ENCODE peak calls at places on chromosome 13, in eight cellular contexts. A is gastrocnemius medialis; Q is hepatic stellate cell; X is GDM1; E is astrocyte of the spinal cord; V is stimulated activated naive CD4-positive, alpha-beta T cell; P is C1 segment of cervical spinal cord; F is brain pericyte. C is an unnamed sample.

GRCh38 chr13:24232474-24232873 is 72.0 kb downstream of the SPATA13 start:
- DNase-seq in V (no peak), Q (no peak), E (no peak), F (no peak), A (no peak), P (no peak), X (no peak), C (no peak)

GRCh38 chr13:25771208-25771607 is 280.6 kb downstream of the SHISA2 start:
- DNase-seq in A (no peak), E (peak), Q (no peak), P (no peak), F (no peak), X (no peak), V (no peak), C (no peak)

GRCh38 chr13:112256716-112257497 is 119.2 kb upstream of the SPACA7 start:
- DNase-seq in P (no peak), X (no peak), F (no peak), A (no peak), V (no peak), E (no peak), Q (no peak), C (no peak)

GRCh38 chr13:27339299-27339698 is 68.7 kb downstream of the RASL11A start:
- DNase-seq in F (no peak), V (peak), P (no peak), E (peak), Q (no peak), A (no peak), X (peak), C (peak)

GRCh38 chr13:114077938-114078335 is 54.5 kb downstream of the RASA3 start:
- DNase-seq in X (no peak), V (no peak), E (peak), F (no peak), A (peak), P (no peak), Q (peak), C (no peak)

GRCh38 chr13:99314640-99315176 is 7.5 kb upstream of the GPR183 start:
- DNase-seq in A (no peak), P (no peak), X (no peak), V (peak), E (peak), Q (peak), F (no peak), C (peak)

GRCh38 chr13:66200555-66200954 is 1029.6 kb downstream of the PCDH9 start:
- DNase-seq in A (no peak), Q (no peak), P (no peak), E (no peak), V (no peak), F (no peak), X (no peak), C (no peak)

GRCh38 chr13:48950507-48950886 is 25.2 kb upstream of the FNDC3A start:
- DNase-seq in F (no peak), A (no peak), X (no peak), E (peak), P (no peak), Q (no peak), V (no peak), C (no peak)

GRCh38 chr13:76837811-76838210 is 48.4 kb downstream of the KCTD12 start:
- DNase-seq in A (no peak), V (no peak), E (no peak), X (no peak), P (no peak), F (no peak), Q (no peak), C (no peak)

GRCh38 chr13:46665630-46666482 is 112.9 kb downstream of the LRCH1 start:
- DNase-seq in E (peak), A (no peak), V (no peak), F (no peak), X (no peak), P (no peak), Q (no peak), C (no peak)

GRCh38 chr13:76769238-76769859 is 116.9 kb downstream of the KCTD12 start:
- DNase-seq in F (no peak), E (peak), A (no peak), Q (no peak), P (no peak), X (peak), V (no peak), C (no peak)

GRCh38 chr13:66076417-66076816 is 1153.7 kb downstream of the PCDH9 start:
- DNase-seq in E (peak), Q (no peak), A (no peak), V (no peak), F (no peak), X (no peak), P (no peak), C (no peak)

GRCh38 chr13:94325660-94326059 is 153.8 kb downstream of the DCT start:
- DNase-seq in X (no peak), Q (no peak), E (no peak), F (no peak), A (no peak), V (no peak), P (no peak), C (no peak)

GRCh38 chr13:53379485-53379884 is 350.9 kb downstream of the OLFM4 start:
- DNase-seq in A (no peak), F (no peak), E (no peak), Q (no peak), V (no peak), X (no peak), P (no peak), C (no peak)

GRCh38 chr13:98978280-98978679 is 416 bp upstream of the DOCK9 start:
- DNase-seq in F (no peak), A (no peak), X (no peak), V (no peak), P (no peak), Q (peak), E (peak), C (no peak)

GRCh38 chr13:34748078-34748477 is 194.0 kb upstream of the NBEA start:
- DNase-seq in A (no peak), V (no peak), P (no peak), Q (no peak), E (peak), X (no peak), F (no peak), C (no peak)

GRCh38 chr13:73880365-73880764 is 253.8 kb downstream of the KLF12 start:
- DNase-seq in V (no peak), P (no peak), F (peak), E (peak), Q (no peak), A (no peak), X (no peak), C (no peak)

GRCh38 chr13:40780822-40781401 is 8.5 kb upstream of the SLC25A15 start:
- DNase-seq in F (no peak), X (no peak), Q (no peak), E (peak), A (no peak), V (no peak), P (no peak), C (no peak)

GRCh38 chr13:32075150-32075851 is 43.7 kb downstream of the FRY start:
- DNase-seq in A (no peak), F (no peak), E (no peak), Q (no peak), X (no peak), V (no peak), P (no peak), C (no peak)

GRCh38 chr13:66886248-66886647 is 343.9 kb downstream of the PCDH9 start:
- DNase-seq in A (no peak), E (peak), V (no peak), P (peak), Q (no peak), X (no peak), F (no peak), C (no peak)

GRCh38 chr13:34087791-34088190 is 269.8 kb downstream of the RFC3 start:
- DNase-seq in A (no peak), P (no peak), F (no peak), Q (no peak), V (no peak), E (no peak), X (no peak), C (no peak)

GRCh38 chr13:111948281-111948680 is 118.7 kb upstream of the SOX1 start:
- DNase-seq in X (no peak), F (no peak), Q (no peak), P (no peak), E (no peak), V (no peak), A (no peak), C (no peak)

GRCh38 chr13:50228527-50228926 is 213.3 kb downstream of the KCNRG start:
- DNase-seq in F (no peak), A (no peak), V (no peak), E (no peak), P (no peak), X (no peak), Q (no peak), C (no peak)

GRCh38 chr13:109203587-109203986 is 574.2 kb downstream of the MYO16 start:
- DNase-seq in Q (no peak), P (no peak), A (no peak), V (no peak), X (no peak), F (no peak), E (no peak), C (no peak)

GRCh38 chr13:110250258-110250891 is 56.6 kb downstream of the COL4A1 start:
- DNase-seq in Q (peak), X (no peak), V (no peak), A (peak), P (no peak), E (peak), F (peak), C (no peak)

GRCh38 chr13:113288880-113289279 is 8.2 kb upstream of the LAMP1 start:
- DNase-seq in F (no peak), Q (no peak), A (peak), E (no peak), X (no peak), V (no peak), P (no peak), C (no peak)

GRCh38 chr13:106156468-106156867 is 379.0 kb downstream of the EFNB2 start:
- DNase-seq in A (no peak), P (no peak), V (no peak), Q (peak), E (peak), X (no peak), F (no peak), C (no peak)

GRCh38 chr13:51435002-51435578 is 17.7 kb downstream of the INTS6 start:
- DNase-seq in E (peak), P (no peak), F (no peak), Q (no peak), V (peak), A (no peak), X (no peak), C (peak)

GRCh38 chr13:112456138-112457056 is 80.2 kb downstream of the SPACA7 start:
- DNase-seq in P (no peak), F (no peak), A (no peak), X (no peak), Q (no peak), V (no peak), E (no peak), C (no peak)

GRCh38 chr13:33244907-33245287 is 40.7 kb downstream of the STARD13 start:
- DNase-seq in F (no peak), Q (no peak), E (no peak), X (no peak), V (no peak), P (no peak), A (no peak), C (no peak)

GRCh38 chr13:30873519-30873918 is 32.6 kb upstream of the MEDAG start:
- DNase-seq in E (peak), X (peak), A (no peak), F (no peak), Q (no peak), V (no peak), P (no peak), C (no peak)

GRCh38 chr13:76438050-76438449 is 448.2 kb downstream of the KCTD12 start:
- DNase-seq in X (no peak), P (no peak), E (peak), F (no peak), Q (no peak), A (no peak), V (no peak), C (no peak)

GRCh38 chr13:60111726-60112125 is 52.0 kb downstream of the DIAPH3 start:
- DNase-seq in F (no peak), E (peak), A (no peak), Q (peak), X (no peak), P (no peak), V (no peak), C (no peak)

GRCh38 chr13:99046851-99047250 is 69.0 kb upstream of the DOCK9 start:
- DNase-seq in E (no peak), X (no peak), A (no peak), Q (no peak), F (no peak), V (no peak), P (no peak), C (no peak)